ENCODE peak calls at places on chromosomes 11 and 22, in nine cellular contexts. K is AG09309; E is fibroblast of mammary gland; Z is HEK293T; H is Peyer's patch; R is activated CD4-positive, CD25-positive, alpha-beta regulatory T cell treated with anti-CD3 and anti-CD28 coated beads, Interleukin-2, amount 50 U/mL, for 16 hours; N is CD8-positive, alpha-beta memory T cell; J is nucleus accumbens; B is heart left ventricle. A is an unnamed sample.
A peak's percentile ranks its signal among the peaks of the same experiment; 100 is the strongest.

GRCh38 chr22:21641417-21641794 is 696 bp upstream of the SDF2L1 start:
- DNase-seq in K (no peak), E (peak; percentile 58), Z (no peak), H (peak; percentile 67), R (no peak), N (no peak), J (peak; percentile 46), B (no peak), A (no peak)

GRCh38 chr22:46908641-46909107 is 146.2 kb downstream of the TBC1D22A start:
- DNase-seq in K (no peak), E (no peak), Z (no peak), H (no peak), R (no peak), N (no peak), J (no peak), B (no peak), A (no peak)

GRCh38 chr22:50316114-50317065 is 8.9 kb upstream of the PLXNB2 start:
- DNase-seq in K (no peak), E (no peak), Z (no peak), H (peak; percentile 48), R (no peak), N (no peak), J (no peak), B (peak; percentile 21), A (no peak)

GRCh38 chr22:21710156-21710555 is 25.4 kb downstream of the YPEL1 start:
- DNase-seq in K (no peak), E (peak; percentile 20), Z (no peak), H (no peak), R (no peak), N (no peak), J (no peak), B (no peak), A (no peak)

GRCh38 chr22:21672107-21672629 is 6.4 kb downstream of the PPIL2 start:
- DNase-seq in K (no peak), E (no peak), Z (no peak), H (no peak), R (no peak), N (no peak), J (no peak), B (no peak), A (no peak)

GRCh38 chr11:48172818-48173609 is 43.6 kb upstream of the OR4B1 start:
- DNase-seq in K (peak; percentile 31), E (peak; percentile 61), Z (peak; percentile 84), H (peak; percentile 64), R (peak; percentile 16), N (peak; percentile 23), J (peak; percentile 69), B (peak; percentile 69), A (peak; percentile 29)

GRCh38 chr11:24226606-24227005 is 270.2 kb upstream of the LUZP2 start:
- DNase-seq in K (no peak), E (no peak), Z (no peak), H (no peak), R (no peak), N (no peak), J (no peak), B (no peak), A (no peak)

GRCh38 chr11:12286606-12287005 is 90.8 kb upstream of the PARVA start:
- DNase-seq in K (no peak), E (no peak), Z (no peak), H (no peak), R (no peak), N (no peak), J (no peak), B (no peak), A (no peak)